ENCODE peak calls at places on chromosome X, in five cellular contexts. Q, J, F, S and Z are unnamed samples.
A peak's percentile ranks its signal among the peaks of the same experiment; 100 is the strongest.

GRCh38 chrX:40150503-40150902 is 52.7 kb upstream of the BCOR start:
- DNase-seq in Q (no peak), J (no peak), F (no peak), S (no peak), Z (no peak)

GRCh38 chrX:20654596-20655106 is 387.9 kb upstream of the RPS6KA3 start:
- DNase-seq in Q (no peak), J (no peak), F (peak; percentile 53), S (no peak), Z (no peak)

GRCh38 chrX:149510386-149510785 is 5.3 kb upstream of the IDS start:
- DNase-seq in Q (no peak), J (peak; percentile 33), F (no peak), S (no peak), Z (no peak)

GRCh38 chrX:67570839-67571238 is 27.0 kb downstream of the AR start:
- DNase-seq in Q (no peak), J (no peak), F (no peak), S (no peak), Z (no peak)

GRCh38 chrX:28787206-28787605 is 200.0 kb downstream of the IL1RAPL1 start:
- DNase-seq in Q (no peak), J (peak; percentile 58), F (peak; percentile 65), S (no peak), Z (no peak)

GRCh38 chrX:2468406-2469195 is 32.2 kb downstream of the DHRSX start:
- DNase-seq in Q (no peak), J (no peak), F (no peak), S (no peak), Z (no peak)

GRCh38 chrX:54865208-54865607 is 55.4 kb upstream of the TRO start:
- DNase-seq in Q (no peak), J (no peak), F (no peak), S (no peak), Z (no peak)

GRCh38 chrX:20857746-20858145 is 516.5 kb upstream of the CNKSR2 start:
- DNase-seq in Q (no peak), J (peak; percentile 31), F (peak; percentile 43), S (no peak), Z (no peak)

GRCh38 chrX:12825801-12826200 is 34.6 kb downstream of the PRPS2 start:
- DNase-seq in Q (no peak), J (peak; percentile 1), F (no peak), S (no peak), Z (no peak)

GRCh38 chrX:68090266-68090665 is 343.0 kb downstream of the OPHN1 start:
- DNase-seq in Q (no peak), J (no peak), F (no peak), S (no peak), Z (no peak)

GRCh38 chrX:119826399-119826959 is 26.3 kb downstream of the UPF3B start:
- DNase-seq in Q (peak; percentile 18), J (peak; percentile 18), F (peak; percentile 10), S (peak; percentile 23), Z (peak; percentile 12)

GRCh38 chrX:13836575-13836974 is 19.7 kb upstream of the GPM6B start:
- DNase-seq in Q (no peak), J (no peak), F (no peak), S (no peak), Z (no peak)

GRCh38 chrX:148914783-148915182 is 414.4 kb downstream of the AFF2 start:
- DNase-seq in Q (peak; percentile 55), J (no peak), F (no peak), S (no peak), Z (peak; percentile 47)

GRCh38 chrX:7100022-7100421 is 47.5 kb upstream of the STS start:
- DNase-seq in Q (no peak), J (no peak), F (no peak), S (no peak), Z (no peak)

GRCh38 chrX:149648932-149649331 is 17.3 kb upstream of the TMEM185A start:
- DNase-seq in Q (no peak), J (no peak), F (no peak), S (no peak), Z (peak; percentile 18)

GRCh38 chrX:1336331-1337143 is at the start of gene IL3RA:
- DNase-seq in Q (peak; percentile 70), J (peak; percentile 25), F (no peak), S (peak; percentile 59), Z (peak; percentile 60)

GRCh38 chrX:69538321-69538876 is 34.3 kb downstream of the NALF2 start:
- DNase-seq in Q (peak; percentile 81), J (peak; percentile 72), F (peak; percentile 14), S (peak; percentile 53), Z (peak; percentile 74)

GRCh38 chrX:55598333-55598732 is 24.9 kb upstream of the FOXR2 start:
- DNase-seq in Q (no peak), J (no peak), F (no peak), S (no peak), Z (no peak)

GRCh38 chrX:22959204-22959920 is 40.4 kb upstream of the DDX53 start:
- DNase-seq in Q (no peak), J (peak; percentile 24), F (no peak), S (no peak), Z (no peak)

GRCh38 chrX:63350551-63350950 is 581 bp downstream of the SPIN4 start:
- DNase-seq in Q (peak; percentile 8), J (peak; percentile 6), F (peak; percentile 29), S (no peak), Z (peak; percentile 15)

GRCh38 chrX:78747471-78747870 is at the start of gene LPAR4:
- DNase-seq in Q (no peak), J (peak; percentile 27), F (no peak), S (no peak), Z (no peak)

GRCh38 chrX:154048398-154048797 is 28.7 kb upstream of the IRAK1 start:
- DNase-seq in Q (no peak), J (no peak), F (no peak), S (no peak), Z (no peak)

GRCh38 chrX:72465882-72466281 is 106.8 kb downstream of the HDAC8 start:
- DNase-seq in Q (no peak), J (no peak), F (no peak), S (no peak), Z (no peak)

GRCh38 chrX:47658301-47658683 is 688 bp downstream of the UXT start:
- DNase-seq in Q (no peak), J (no peak), F (no peak), S (no peak), Z (no peak)

GRCh38 chrX:134990475-134991473 is at the start of gene SMIM10:
- DNase-seq in Q (peak; percentile 48), J (peak; percentile 86), F (peak; percentile 29), S (peak; percentile 65), Z (peak; percentile 34)

GRCh38 chrX:139554991-139555675 is 24.6 kb downstream of the F9 start:
- DNase-seq in Q (no peak), J (no peak), F (no peak), S (no peak), Z (no peak)

GRCh38 chrX:25810202-25810601 is 327.9 kb upstream of the MAGEB18 start:
- DNase-seq in Q (no peak), J (peak; percentile 41), F (peak; percentile 5), S (no peak), Z (no peak)

GRCh38 chrX:135112096-135112729 is 8.1 kb downstream of the ETDB start:
- DNase-seq in Q (no peak), J (peak; percentile 51), F (peak; percentile 23), S (peak; percentile 24), Z (no peak)

GRCh38 chrX:136646602-136647239 is 1.2 kb upstream of the CD40LG start:
- DNase-seq in Q (no peak), J (no peak), F (no peak), S (no peak), Z (no peak)

GRCh38 chrX:56766554-56767412 is 37.7 kb downstream of the NBDY start:
- DNase-seq in Q (peak; percentile 10), J (peak; percentile 60), F (no peak), S (no peak), Z (no peak)
- TF ChIP-seq CTCF in Q (no peak), J (no peak), F (no peak), S (no peak), Z (no peak)

GRCh38 chrX:131063613-131064012 is 5.5 kb downstream of the ARHGAP36 start:
- DNase-seq in Q (no peak), J (no peak), F (no peak), S (no peak), Z (no peak)
- TF ChIP-seq CTCF in Q (peak; percentile 16), J (no peak), F (no peak), S (no peak), Z (no peak)

DNA sequence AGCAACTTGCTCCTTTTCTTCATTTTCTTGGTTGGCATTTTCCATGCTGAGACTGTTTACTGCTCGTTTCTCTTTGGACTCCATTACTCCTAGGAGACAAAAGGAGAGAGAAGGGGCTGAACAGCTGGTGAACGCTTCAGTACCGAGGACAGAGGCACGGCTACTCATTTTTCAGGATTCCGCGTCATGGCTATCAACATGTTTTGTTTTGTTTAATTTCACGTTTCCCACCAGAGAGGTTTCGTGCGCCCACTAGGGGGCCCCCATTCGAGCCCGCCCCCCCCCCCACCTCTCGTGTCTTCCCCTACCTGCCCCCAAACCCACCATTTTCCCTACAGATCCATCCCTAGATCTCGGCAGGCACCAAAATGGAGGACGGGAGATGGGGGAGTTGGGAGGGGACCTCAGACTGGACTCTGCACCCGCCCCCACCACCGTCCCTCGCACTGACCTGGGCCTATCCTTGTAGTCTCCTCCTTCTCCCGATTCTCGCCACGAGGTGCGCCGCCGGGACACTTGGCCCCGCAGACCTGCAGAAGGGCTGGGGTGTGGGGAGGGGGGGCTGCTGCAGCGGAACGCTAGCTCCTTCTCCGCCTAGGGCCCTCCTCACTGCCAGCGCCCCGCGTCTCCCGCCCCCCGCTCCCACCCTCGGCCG is 653 bp downstream of the BEX1 start:
- DNase-seq in Q (no peak), J (peak; percentile 34), F (peak; percentile 9), S (no peak), Z (no peak)
- TF ChIP-seq CTCF in Q (no peak), J (no peak), F (no peak), S (no peak), Z (no peak)

GRCh38 chrX:48831136-48831908 is 4.1 kb downstream of the PCSK1N start:
- DNase-seq in Q (peak; percentile 22), J (no peak), F (no peak), S (no peak), Z (no peak)

GRCh38 chrX:48834383-48834709 is 1.1 kb downstream of the PCSK1N start:
- DNase-seq in Q (no peak), J (no peak), F (no peak), S (no peak), Z (no peak)

GRCh38 chrX:48835524-48836329 is at the start of gene PCSK1N:
- DNase-seq in Q (no peak), J (peak; percentile 1), F (peak; percentile 28), S (no peak), Z (no peak)

GRCh38 chrX:48831909-48832291 is 3.5 kb downstream of the PCSK1N start:
- DNase-seq in Q (no peak), J (no peak), F (no peak), S (no peak), Z (no peak)

DNA sequence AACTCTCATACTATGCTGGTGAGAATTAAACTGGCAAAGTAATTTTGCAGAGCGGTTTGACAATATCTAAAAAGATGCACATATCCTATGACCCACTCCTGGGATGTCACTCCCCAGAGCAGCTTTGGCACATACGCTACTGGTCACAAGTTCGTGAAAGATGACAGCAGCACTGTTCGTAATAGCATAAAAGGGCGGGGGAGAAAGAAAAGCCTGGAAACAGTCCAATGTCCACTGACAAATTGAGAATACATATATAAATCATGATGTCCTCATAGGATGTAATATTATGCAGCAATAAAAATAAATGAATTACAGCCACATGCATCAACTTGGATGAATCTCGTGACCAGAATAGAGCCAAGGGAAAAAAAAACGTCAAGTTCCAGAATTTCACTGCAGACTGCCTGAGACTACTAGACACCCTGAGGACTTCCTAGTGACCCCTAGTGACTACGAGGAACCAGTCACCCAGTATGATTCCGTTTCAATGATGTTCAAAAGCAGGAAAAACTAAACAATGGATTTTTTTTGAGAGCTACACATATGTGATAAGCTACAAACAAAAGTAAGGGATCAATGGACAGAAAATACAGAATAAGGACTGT is 1.8 kb downstream of the PCSK1N start:
- DNase-seq in Q (peak; percentile 18), J (no peak), F (no peak), S (no peak), Z (no peak)
- TF ChIP-seq CTCF in Q (no peak), J (no peak), F (no peak), S (no peak), Z (no peak)